ENCODE peak calls at places on chromosome 19, in six cellular contexts. One of them, this sample, is unnamed.

GRCh38 chr19:49637865-49638350 is 2.0 kb downstream of the RRAS start:
- DNase-seq in WTC11: peak; percentile 67
- DNase-seq in uterus: peak; percentile 86
- DNase-seq in breast epithelium: peak; percentile 73
- DNase-seq in IMR-90: peak; percentile 62
- DNase-seq in stomach: peak; percentile 85
- DNase-seq in this sample: no peak

GRCh38 chr19:21221653-21222052 is 79.8 kb downstream of the ZNF431 start:
- DNase-seq in breast epithelium: no peak
- DNase-seq in IMR-90: no peak
- DNase-seq in uterus: no peak
- DNase-seq in WTC11: no peak
- DNase-seq in stomach: no peak
- DNase-seq in this sample: no peak

GRCh38 chr19:42175952-42176648 is 41.4 kb downstream of the DEDD2 start:
- DNase-seq in stomach: no peak
- DNase-seq in breast epithelium: no peak
- DNase-seq in WTC11: peak; percentile 42
- DNase-seq in uterus: no peak
- DNase-seq in IMR-90: peak; percentile 17
- DNase-seq in this sample: no peak

GRCh38 chr19:18422530-18423191 is 3.5 kb downstream of the SSBP4 start:
- DNase-seq in stomach: no peak
- DNase-seq in breast epithelium: no peak
- DNase-seq in WTC11: no peak
- DNase-seq in uterus: no peak
- DNase-seq in IMR-90: no peak
- DNase-seq in this sample: no peak

GRCh38 chr19:42468273-42468796 is 25.6 kb upstream of the CXCL17 start:
- DNase-seq in breast epithelium: no peak
- DNase-seq in uterus: no peak
- DNase-seq in IMR-90: peak; percentile 62
- DNase-seq in WTC11: no peak
- DNase-seq in stomach: no peak
- DNase-seq in this sample: no peak

GRCh38 chr19:54420383-54421168 is 5.3 kb downstream of the TTYH1 start:
- DNase-seq in breast epithelium: no peak
- DNase-seq in IMR-90: no peak
- DNase-seq in stomach: no peak
- DNase-seq in WTC11: peak; percentile 89
- DNase-seq in uterus: no peak
- DNase-seq in this sample: no peak

GRCh38 chr19:29467824-29468401 is 57.9 kb upstream of the VSTM2B start:
- DNase-seq in breast epithelium: no peak
- DNase-seq in WTC11: peak; percentile 44
- DNase-seq in IMR-90: peak; percentile 21
- DNase-seq in uterus: no peak
- DNase-seq in stomach: no peak
- DNase-seq in this sample: no peak

GRCh38 chr19:51589511-51589910 is 18.4 kb downstream of the ZNF175 start:
- DNase-seq in uterus: no peak
- DNase-seq in WTC11: no peak
- DNase-seq in stomach: no peak
- DNase-seq in IMR-90: no peak
- DNase-seq in breast epithelium: no peak
- DNase-seq in this sample: no peak

GRCh38 chr19:50601407-50602088 is 33.3 kb upstream of the LRRC4B start:
- DNase-seq in breast epithelium: no peak
- DNase-seq in stomach: no peak
- DNase-seq in uterus: no peak
- DNase-seq in WTC11: no peak
- DNase-seq in IMR-90: no peak
- DNase-seq in this sample: no peak

GRCh38 chr19:35995655-35995993 is 636 bp downstream of the SDHAF1 start:
- DNase-seq in uterus: peak; percentile 65
- DNase-seq in WTC11: peak; percentile 76
- DNase-seq in IMR-90: peak; percentile 8
- DNase-seq in stomach: no peak
- DNase-seq in breast epithelium: no peak
- DNase-seq in this sample: no peak

GRCh38 chr19:52535831-52536800 is 8.6 kb downstream of the ZNF808 start:
- DNase-seq in WTC11: peak; percentile 97
- DNase-seq in IMR-90: peak; percentile 61
- DNase-seq in uterus: peak; percentile 87
- DNase-seq in breast epithelium: peak; percentile 87
- DNase-seq in stomach: peak; percentile 74
- DNase-seq in this sample: no peak

GRCh38 chr19:39119830-39120229 is 5.8 kb upstream of the PAK4 start:
- DNase-seq in IMR-90: no peak
- DNase-seq in stomach: no peak
- DNase-seq in breast epithelium: no peak
- DNase-seq in uterus: no peak
- DNase-seq in WTC11: no peak
- DNase-seq in this sample: no peak

GRCh38 chr19:3513198-3514140 is 7.4 kb downstream of the FZR1 start:
- DNase-seq in uterus: no peak
- DNase-seq in stomach: peak; percentile 39
- DNase-seq in IMR-90: peak; percentile 25
- DNase-seq in WTC11: no peak
- DNase-seq in breast epithelium: no peak
- DNase-seq in this sample: no peak
- TF ChIP-seq CTCF in uterus: no peak
- TF ChIP-seq CTCF in stomach: no peak
- TF ChIP-seq CTCF in IMR-90: no peak
- TF ChIP-seq CTCF in WTC11: no peak
- TF ChIP-seq CTCF in breast epithelium: no peak
- TF ChIP-seq CTCF in this sample: no peak

DNA sequence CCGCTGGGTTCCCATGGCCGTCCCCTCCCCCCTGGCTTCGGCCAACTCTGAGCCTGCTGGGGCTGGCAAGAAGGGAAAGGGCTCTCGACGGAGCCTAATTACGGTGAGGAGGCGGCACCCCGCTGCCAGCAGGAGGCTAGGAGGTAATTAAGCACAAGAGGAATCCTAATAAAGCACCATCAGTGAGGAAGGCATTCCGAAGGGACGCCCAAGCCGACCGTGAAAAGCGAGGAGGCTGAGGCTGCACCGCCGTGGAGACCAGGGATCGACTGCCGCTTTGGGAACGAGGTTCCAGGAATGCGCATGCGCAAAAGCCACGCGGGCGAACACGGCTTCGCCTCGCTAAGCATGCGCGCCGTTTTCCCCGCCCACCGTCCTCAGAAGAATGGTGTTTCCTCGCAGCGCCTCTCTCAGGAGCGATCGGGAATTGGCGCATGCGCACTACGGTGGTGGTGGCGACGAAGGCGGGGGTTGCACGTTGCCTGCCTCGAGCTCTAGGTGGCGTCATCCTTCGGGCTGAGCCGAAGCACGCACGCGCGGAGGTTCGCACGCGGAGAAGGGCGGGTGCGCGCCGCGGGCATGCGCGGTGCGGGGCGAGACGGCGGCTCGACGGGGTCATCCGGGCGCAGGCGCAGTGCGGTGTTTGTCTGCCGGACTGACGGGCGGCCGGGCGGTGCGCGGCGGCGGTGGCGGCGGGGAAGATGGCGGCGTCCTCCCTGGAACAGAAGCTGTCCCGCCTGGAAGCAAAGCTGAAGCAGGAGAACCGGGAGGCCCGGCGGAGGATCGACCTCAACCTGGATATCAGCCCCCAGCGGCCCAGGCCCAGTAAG is at the start of gene MAP2K7:
- DNase-seq in IMR-90: peak; percentile 99
- DNase-seq in breast epithelium: peak; percentile 100
- DNase-seq in WTC11: peak; percentile 100
- DNase-seq in stomach: peak; percentile 100
- DNase-seq in uterus: peak; percentile 100
- DNase-seq in this sample: peak; percentile 96
- TF ChIP-seq CTCF in IMR-90: peak; percentile 80
- TF ChIP-seq CTCF in breast epithelium: peak; percentile 42
- TF ChIP-seq CTCF in WTC11: no peak
- TF ChIP-seq CTCF in stomach: no peak
- TF ChIP-seq CTCF in uterus: peak; percentile 70
- TF ChIP-seq CTCF in this sample: peak; percentile 80

DNA sequence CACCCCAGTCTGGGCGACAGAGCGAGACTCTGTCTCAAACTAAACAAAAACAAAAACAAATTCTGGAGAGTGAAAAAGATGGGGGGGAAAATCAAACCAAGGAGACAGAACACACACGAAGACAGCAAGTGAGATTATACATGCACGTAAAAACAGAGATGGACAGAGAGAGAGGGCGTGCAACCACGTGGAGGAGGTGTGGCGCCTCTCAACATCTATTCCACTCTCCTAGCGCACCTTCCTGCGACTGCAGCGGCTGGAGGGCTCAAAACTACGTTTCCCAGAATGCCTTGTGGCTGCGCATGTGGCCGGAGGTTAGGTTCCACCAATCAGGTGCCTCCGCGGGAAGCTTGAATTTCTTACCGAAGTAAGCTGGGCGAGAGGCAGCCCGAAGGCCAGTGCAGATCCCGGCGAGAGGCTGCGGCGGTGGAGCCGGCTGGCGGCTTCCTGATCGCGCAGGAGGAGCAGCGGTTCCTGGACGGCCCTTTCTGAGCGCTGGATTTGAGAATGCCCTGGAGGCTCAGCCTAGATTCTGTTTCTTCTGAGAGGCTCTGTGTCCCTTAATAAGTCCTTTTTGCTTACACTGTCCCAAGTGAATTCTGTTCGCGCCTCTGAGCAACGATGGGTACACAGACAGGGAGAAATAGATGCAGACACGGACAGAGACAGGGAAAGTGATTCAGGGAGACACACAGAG is 13.1 kb upstream of the NANOS2 start:
- DNase-seq in WTC11: peak; percentile 95
- DNase-seq in IMR-90: peak; percentile 84
- DNase-seq in breast epithelium: peak; percentile 87
- DNase-seq in uterus: peak; percentile 89
- DNase-seq in stomach: peak; percentile 93
- DNase-seq in this sample: peak; percentile 97
- TF ChIP-seq CTCF in WTC11: no peak
- TF ChIP-seq CTCF in IMR-90: no peak
- TF ChIP-seq CTCF in breast epithelium: no peak
- TF ChIP-seq CTCF in uterus: no peak
- TF ChIP-seq CTCF in stomach: no peak
- TF ChIP-seq CTCF in this sample: peak; percentile 30

DNA sequence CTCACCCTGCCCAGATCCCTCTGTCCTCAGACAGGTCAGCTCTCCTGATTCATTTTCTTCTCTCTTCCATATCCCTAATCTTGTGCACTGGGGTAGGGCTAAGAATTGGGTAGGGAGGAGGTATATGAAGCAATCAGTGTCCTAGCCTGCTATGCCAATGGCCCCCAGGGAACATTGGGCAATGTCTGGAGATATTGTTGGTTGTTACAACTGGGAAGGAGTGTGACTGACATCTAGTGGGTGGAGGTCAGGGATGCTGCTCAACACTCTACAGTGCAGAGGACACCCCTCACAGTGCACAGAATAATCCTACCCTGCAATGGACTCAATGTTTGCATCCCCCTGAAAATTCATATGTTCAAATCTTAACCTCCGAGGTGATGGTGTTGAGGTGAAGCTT is 57.5 kb downstream of the CPAMD8 start:
- DNase-seq in uterus: no peak
- DNase-seq in stomach: no peak
- DNase-seq in IMR-90: no peak
- DNase-seq in breast epithelium: peak; percentile 9
- DNase-seq in WTC11: no peak
- DNase-seq in this sample: no peak
- TF ChIP-seq CTCF in uterus: no peak
- TF ChIP-seq CTCF in stomach: no peak
- TF ChIP-seq CTCF in IMR-90: no peak
- TF ChIP-seq CTCF in breast epithelium: no peak
- TF ChIP-seq CTCF in WTC11: no peak
- TF ChIP-seq CTCF in this sample: no peak

GRCh38 chr19:32039446-32039845 is 306.0 kb upstream of the ZNF507 start:
- DNase-seq in stomach: no peak
- DNase-seq in IMR-90: no peak
- DNase-seq in uterus: no peak
- DNase-seq in breast epithelium: no peak
- DNase-seq in WTC11: no peak
- DNase-seq in this sample: no peak

GRCh38 chr19:32037998-32038732 is 307.2 kb upstream of the ZNF507 start:
- DNase-seq in breast epithelium: no peak
- DNase-seq in WTC11: no peak
- DNase-seq in uterus: peak; percentile 45
- DNase-seq in IMR-90: no peak
- DNase-seq in stomach: no peak
- DNase-seq in this sample: no peak

GRCh38 chr19:32040246-32040645 is 305.2 kb upstream of the ZNF507 start:
- DNase-seq in IMR-90: no peak
- DNase-seq in WTC11: no peak
- DNase-seq in uterus: no peak
- DNase-seq in stomach: no peak
- DNase-seq in breast epithelium: no peak
- DNase-seq in this sample: no peak

DNA sequence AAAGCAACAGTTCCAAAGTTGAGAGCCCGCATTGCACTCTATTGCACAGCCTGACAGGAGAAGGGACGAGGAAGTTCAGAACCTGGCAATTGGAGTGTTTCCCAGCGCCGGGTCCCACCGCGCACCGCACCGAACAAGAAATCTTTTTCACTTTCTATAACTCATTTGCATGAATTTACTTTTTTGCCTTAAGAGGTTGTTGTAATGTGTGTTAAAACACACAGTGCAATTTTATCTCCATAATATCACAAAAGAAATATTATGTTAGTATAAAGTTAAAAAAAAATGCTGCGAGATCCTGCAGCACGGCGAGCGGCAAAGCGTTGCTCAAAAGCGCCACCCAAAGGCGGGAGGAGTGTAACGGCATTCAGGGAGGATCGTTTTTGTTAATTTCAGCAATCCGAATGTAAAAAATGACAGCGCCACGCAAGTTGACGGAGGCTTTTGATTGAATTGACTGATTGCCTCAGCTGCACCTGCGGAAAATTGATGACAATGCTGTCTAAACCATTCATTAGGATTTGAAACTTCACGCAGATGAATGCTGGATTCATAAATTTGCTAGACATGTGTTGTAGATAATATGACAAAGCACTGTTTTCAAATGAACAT is 303.6 kb upstream of the ZNF507 start:
- DNase-seq in breast epithelium: no peak
- DNase-seq in WTC11: peak; percentile 55
- DNase-seq in IMR-90: peak; percentile 31
- DNase-seq in stomach: no peak
- DNase-seq in uterus: peak; percentile 60
- DNase-seq in this sample: peak; percentile 25
- TF ChIP-seq CTCF in breast epithelium: peak; percentile 65
- TF ChIP-seq CTCF in WTC11: peak; percentile 48
- TF ChIP-seq CTCF in IMR-90: peak; percentile 76
- TF ChIP-seq CTCF in stomach: no peak
- TF ChIP-seq CTCF in uterus: peak; percentile 86
- TF ChIP-seq CTCF in this sample: peak; percentile 77

GRCh38 chr19:4794971-4795370 is 3.4 kb downstream of the FEM1A start:
- DNase-seq in IMR-90: no peak
- DNase-seq in WTC11: no peak
- DNase-seq in breast epithelium: no peak
- DNase-seq in stomach: no peak
- DNase-seq in uterus: no peak
- DNase-seq in this sample: no peak
- TF ChIP-seq CTCF in IMR-90: no peak
- TF ChIP-seq CTCF in WTC11: no peak
- TF ChIP-seq CTCF in breast epithelium: no peak
- TF ChIP-seq CTCF in stomach: no peak
- TF ChIP-seq CTCF in uterus: no peak
- TF ChIP-seq CTCF in this sample: no peak

GRCh38 chr19:9848060-9848459 is 12.9 kb downstream of the PIN1 start:
- DNase-seq in WTC11: peak; percentile 77
- DNase-seq in stomach: no peak
- DNase-seq in breast epithelium: no peak
- DNase-seq in IMR-90: no peak
- DNase-seq in uterus: no peak
- DNase-seq in this sample: peak; percentile 83
- TF ChIP-seq CTCF in WTC11: peak; percentile 63
- TF ChIP-seq CTCF in stomach: no peak
- TF ChIP-seq CTCF in breast epithelium: no peak
- TF ChIP-seq CTCF in IMR-90: peak; percentile 38
- TF ChIP-seq CTCF in uterus: no peak
- TF ChIP-seq CTCF in this sample: peak; percentile 68

This sample was measured in D721Med.